ENCODE peak calls at places on chromosomes 13 and 19, in nine cellular contexts. U is right lobe of liver, N is suprapubic skin, G is tibial nerve, J is Peyer's patch, Q is adrenal gland, O is endothelial cell of umbilical vein, Z is HCT116, F is A549. L is an unnamed sample.

GRCh38 chr13:20566424-20566916 is 487 bp upstream of the IFT88 start:
- DNase-seq in G (peak; percentile 32), O (no peak), U (no peak), N (no peak), Q (peak; percentile 84), F (peak; percentile 76), Z (peak; percentile 48), J (no peak), L (no peak)

GRCh38 chr13:86976521-86977324 is 694.4 kb upstream of the SLITRK5 start:
- DNase-seq in Z (no peak), F (no peak), N (no peak), J (no peak), Q (no peak), O (no peak), U (no peak), G (no peak), L (no peak)

GRCh38 chr13:90445179-90445578 is 902.3 kb upstream of the MIR17HG start:
- DNase-seq in U (no peak), Q (peak; percentile 39), J (no peak), Z (peak; percentile 10), G (no peak), N (no peak), O (peak; percentile 61), F (peak; percentile 82), L (no peak)

GRCh38 chr19:30969586-30969985 is 379.6 kb downstream of the TSHZ3 start:
- DNase-seq in N (no peak), Q (no peak), G (no peak), J (no peak), U (no peak), O (no peak), Z (no peak), F (no peak), L (no peak)

GRCh38 chr19:32012886-32013635 is 332.3 kb upstream of the ZNF507 start:
- DNase-seq in Z (no peak), O (no peak), N (no peak), U (no peak), Q (no peak), G (no peak), J (no peak), F (no peak), L (no peak)

GRCh38 chr13:40406405-40407138 is 259.9 kb downstream of the FOXO1 start:
- DNase-seq in F (peak; percentile 83), O (peak; percentile 35), N (no peak), Q (no peak), Z (peak; percentile 26), U (no peak), G (no peak), J (no peak), L (no peak)

GRCh38 chr13:78602561-78603239 is 652 bp downstream of the POU4F1 start:
- DNase-seq in Z (no peak), N (no peak), O (no peak), G (no peak), U (no peak), Q (no peak), F (no peak), J (no peak), L (peak; percentile 54)

GRCh38 chr13:113804017-113804702 is 45.1 kb downstream of the TMEM255B start:
- DNase-seq in Z (no peak), O (no peak), J (no peak), F (no peak), U (no peak), G (no peak), Q (no peak), N (peak; percentile 47), L (no peak)

GRCh38 chr19:1113278-1113985 is 9.6 kb downstream of the GPX4 start:
- DNase-seq in G (peak; percentile 98), F (peak; percentile 91), J (peak; percentile 97), O (peak; percentile 93), Z (peak; percentile 80), N (peak; percentile 97), Q (peak; percentile 98), U (peak; percentile 99), L (peak; percentile 95)

GRCh38 chr13:110374644-110375370 is 67.7 kb downstream of the COL4A2 start:
- DNase-seq in J (no peak), Q (no peak), O (no peak), G (no peak), Z (no peak), N (no peak), U (no peak), F (no peak), L (no peak)

GRCh38 chr13:31722684-31723083 is 16.6 kb upstream of the RXFP2 start:
- DNase-seq in N (no peak), U (no peak), G (no peak), F (no peak), O (peak; percentile 62), J (no peak), Z (no peak), Q (no peak), L (no peak)

GRCh38 chr13:90188237-90188636 is 1159.2 kb upstream of the MIR17HG start:
- DNase-seq in G (no peak), F (no peak), N (no peak), Z (no peak), J (no peak), O (no peak), Q (no peak), U (no peak), L (no peak)

GRCh38 chr19:48424694-48425219 is 21.0 kb upstream of the GRWD1 start:
- DNase-seq in Z (no peak), G (no peak), Q (peak; percentile 38), F (peak; percentile 87), U (no peak), N (no peak), J (no peak), O (peak; percentile 88), L (no peak)

GRCh38 chr13:94298346-94298745 is 181.1 kb downstream of the DCT start:
- DNase-seq in Q (no peak), Z (no peak), N (no peak), J (no peak), O (no peak), F (no peak), U (no peak), G (no peak), L (no peak)

GRCh38 chr19:18651738-18652137 is 14.9 kb downstream of the KLHL26 start:
- DNase-seq in U (no peak), Z (no peak), N (no peak), Q (no peak), G (no peak), F (no peak), O (no peak), J (no peak), L (no peak)

GRCh38 chr19:54388001-54388802 is 23.5 kb upstream of the LAIR1 start:
- DNase-seq in U (no peak), N (no peak), J (peak; percentile 68), F (no peak), Q (peak; percentile 31), O (peak; percentile 26), Z (no peak), G (no peak), L (no peak)

GRCh38 chr19:40613669-40614594 is 12.8 kb downstream of the LTBP4 start:
- DNase-seq in U (peak; percentile 63), Q (peak; percentile 82), Z (peak; percentile 89), O (no peak), N (peak; percentile 91), F (peak; percentile 92), J (peak; percentile 90), G (peak; percentile 85), L (peak; percentile 89)

GRCh38 chr19:37218592-37218935 is 550 bp downstream of the ZNF383 start:
- DNase-seq in O (no peak), G (no peak), F (no peak), Q (no peak), N (no peak), U (no peak), J (no peak), Z (no peak), L (no peak)

DNA sequence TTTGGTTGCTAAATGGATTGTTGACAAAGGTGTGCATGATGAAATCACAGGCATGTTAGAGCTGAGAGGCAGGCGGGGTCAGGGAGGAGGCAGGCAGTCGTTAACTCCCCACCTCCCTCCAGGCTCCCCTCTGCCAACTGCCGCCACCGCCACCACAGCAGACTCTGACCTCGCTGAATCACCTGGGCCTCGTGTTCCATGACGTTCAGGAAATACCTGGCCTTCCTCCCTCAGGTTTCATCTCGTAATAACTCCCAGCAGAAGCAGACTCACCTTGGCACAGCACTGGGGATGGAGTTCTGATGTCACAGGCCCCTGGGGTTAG is 198.5 kb downstream of the KATNAL1 start:
- DNase-seq in N (peak; percentile 77), J (no peak), G (no peak), F (no peak), U (peak; percentile 92), O (no peak), Z (no peak), Q (no peak), L (no peak)
- TF ChIP-seq POLR2A in N (no peak), J (no peak), G (no peak), F (no peak), U (no peak), O (no peak), Z (no peak), Q (no peak), L (no peak)

DNA sequence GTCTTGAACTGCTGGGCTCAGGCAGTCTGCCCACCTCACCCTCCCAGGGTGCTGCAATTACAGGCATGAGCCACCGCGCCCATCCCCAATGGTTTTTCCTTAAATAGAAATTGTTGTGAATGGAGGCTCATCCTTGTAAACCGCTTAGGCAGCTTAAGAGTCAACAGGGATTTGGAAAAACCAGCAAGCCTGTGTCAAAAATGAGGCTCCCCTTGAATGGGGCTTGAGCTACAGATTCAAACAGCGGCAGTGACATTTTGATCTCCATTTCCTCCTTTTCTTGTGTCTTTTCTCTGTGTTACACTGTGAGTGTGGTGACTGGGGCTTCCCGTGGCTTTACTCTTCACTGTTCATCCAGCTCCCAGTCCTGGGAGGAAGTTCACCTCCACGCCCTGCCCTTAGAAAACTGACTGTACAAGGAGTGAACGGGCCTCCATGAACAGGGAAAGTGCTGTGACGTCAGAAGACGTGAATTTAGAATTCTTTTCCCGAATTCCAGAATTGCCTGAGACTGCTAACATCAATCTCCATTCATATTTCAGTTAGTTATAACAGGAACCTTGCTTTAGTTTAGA is 15.3 kb upstream of the RAB8A start:
- DNase-seq in Z (no peak), U (no peak), F (peak; percentile 54), Q (no peak), N (no peak), J (no peak), O (peak; percentile 45), G (no peak), L (no peak)
- TF ChIP-seq POLR2A in Z (no peak), U (no peak), F (no peak), Q (no peak), N (no peak), J (no peak), O (no peak), G (no peak), L (no peak)

DNA sequence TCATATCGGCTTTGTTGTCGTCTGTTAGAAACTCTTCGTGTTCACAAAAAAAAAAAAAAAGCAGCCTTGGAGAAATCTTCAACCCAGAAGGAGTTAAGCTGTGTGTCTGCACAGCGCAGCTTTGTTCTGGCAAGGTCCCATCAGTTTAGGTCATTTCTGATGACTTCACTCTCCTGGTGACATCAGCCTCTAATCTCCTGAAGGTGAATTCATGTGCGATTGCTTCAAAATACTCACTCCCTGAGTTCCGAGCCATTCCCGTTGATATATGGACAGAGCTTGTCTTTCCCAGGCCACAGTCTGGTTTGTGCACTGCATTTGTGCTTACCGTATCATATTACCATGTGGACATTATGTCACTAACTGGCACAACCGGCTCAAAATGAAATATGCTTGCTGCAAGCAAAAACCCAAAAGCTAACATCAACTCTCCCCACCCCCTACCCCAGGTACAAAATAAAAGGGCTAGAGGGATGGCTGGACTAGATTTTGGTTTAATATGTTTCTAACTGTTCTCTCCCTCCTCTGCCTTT is 342.4 kb downstream of the KCNRG start:
- DNase-seq in N (no peak), Z (no peak), U (peak; percentile 51), O (peak; percentile 27), Q (peak; percentile 75), J (no peak), F (no peak), G (peak; percentile 25), L (no peak)
- TF ChIP-seq POLR2A in N (no peak), Z (no peak), U (no peak), O (no peak), Q (peak; percentile 58), J (no peak), F (no peak), G (no peak), L (no peak)

GRCh38 chr19:50511069-50511822 is at the start of gene JOSD2:
- DNase-seq in U (peak; percentile 98), F (peak; percentile 100), J (peak; percentile 99), N (peak; percentile 99), O (peak; percentile 99), G (peak; percentile 97), Q (peak; percentile 99), Z (peak; percentile 99), L (peak; percentile 99)
- TF ChIP-seq POLR2A in U (peak; percentile 68), F (peak; percentile 65), J (no peak), N (no peak), O (peak; percentile 56), G (peak; percentile 12), Q (peak; percentile 37), Z (peak; percentile 31), L (peak; percentile 69)

L was measured in erythroblast.